ENCODE peak calls at places on chromosomes 2 and 18, in four cellular contexts. Z, Y, A and H are unnamed samples.

GRCh38 chr2:215712850-215713230 is 277.0 kb upstream of the FN1 start:
- DNase-seq in Z (no peak), Y (peak; percentile 76), A (no peak), H (no peak)

GRCh38 chr2:187618813-187619212 is 64.6 kb upstream of the TFPI start:
- DNase-seq in Z (no peak), Y (peak; percentile 73), A (no peak), H (no peak)

GRCh38 chr2:44766220-44766619 is 175.3 kb upstream of the SIX3 start:
- DNase-seq in Z (no peak), Y (no peak), A (no peak), H (no peak)

GRCh38 chr2:212915121-212915782 is 236.2 kb downstream of the IKZF2 start:
- DNase-seq in Z (no peak), Y (peak; percentile 29), A (no peak), H (no peak)

GRCh38 chr18:61765097-61765496 is 127.7 kb downstream of the RNF152 start:
- DNase-seq in Z (no peak), Y (peak; percentile 47), A (no peak), H (no peak)

GRCh38 chr18:10441472-10441871 is 13.0 kb upstream of the APCDD1 start:
- DNase-seq in Z (no peak), Y (no peak), A (no peak), H (no peak)

GRCh38 chr2:108536133-108536780 is 2.0 kb downstream of the LIMS1 start:
- DNase-seq in Z (no peak), Y (peak; percentile 62), A (no peak), H (no peak)

GRCh38 chr2:43223412-43224040 is 2.9 kb downstream of the ZFP36L2 start:
- DNase-seq in Z (no peak), Y (peak; percentile 52), A (no peak), H (no peak)

GRCh38 chr2:206853880-206854279 is 85.4 kb upstream of the CPO start:
- DNase-seq in Z (no peak), Y (no peak), A (no peak), H (no peak)